ENCODE peak calls at places on chromosomes 3 and 15, in five cellular contexts. P is HepG2, E is HCT116, A is H1, W is GM12878. O is an unnamed sample.

GRCh38 chr3:128323206-128324081 is 143.2 kb downstream of the DNAJB8 start:
- DNase-seq in P (no peak), E (no peak), A (no peak), W (no peak), O (no peak)

GRCh38 chr15:67157779-67158366 is 92.5 kb downstream of the SMAD3 start:
- DNase-seq in P (no peak), E (no peak), A (no peak), W (no peak), O (no peak)

GRCh38 chr3:29453278-29453961 is 172.5 kb downstream of the RBMS3 start:
- DNase-seq in P (no peak), E (no peak), A (no peak), W (no peak), O (no peak)

GRCh38 chr3:117756580-117756979 is 1047.0 kb downstream of the TUSC7 start:
- DNase-seq in P (no peak), E (no peak), A (no peak), W (no peak), O (no peak)

GRCh38 chr15:71440479-71441071 is 325.3 kb downstream of the THSD4 start:
- DNase-seq in P (peak; percentile 27), E (peak; percentile 68), A (no peak), W (peak; percentile 23), O (peak; percentile 27)

GRCh38 chr15:54345301-54345700 is 367.1 kb downstream of the UNC13C start:
- DNase-seq in P (no peak), E (no peak), A (no peak), W (no peak), O (no peak)

GRCh38 chr3:64717872-64718613 is 30.2 kb upstream of the ADAMTS9 start:
- DNase-seq in P (no peak), E (no peak), A (no peak), W (no peak), O (peak; percentile 6)

GRCh38 chr3:11568503-11569155 is 75.1 kb downstream of the VGLL4 start:
- DNase-seq in P (no peak), E (peak; percentile 59), A (no peak), W (no peak), O (no peak)

GRCh38 chr3:14907043-14907966 is 40.1 kb upstream of the NR2C2 start:
- DNase-seq in P (no peak), E (no peak), A (no peak), W (no peak), O (no peak)

GRCh38 chr3:44987318-44987717 is 11.3 kb downstream of the EXOSC7 start:
- DNase-seq in P (no peak), E (no peak), A (no peak), W (no peak), O (no peak)

GRCh38 chr3:146189519-146190173 is 28.7 kb upstream of the PLOD2 start:
- DNase-seq in P (peak; percentile 49), E (peak; percentile 47), A (no peak), W (no peak), O (peak; percentile 41)

GRCh38 chr3:137926991-137927390 is 83.0 kb upstream of the CLDN18 start:
- DNase-seq in P (no peak), E (no peak), A (no peak), W (no peak), O (no peak)

GRCh38 chr3:128438488-128439072 is 28.1 kb downstream of the DNAJB8 start:
- DNase-seq in P (no peak), E (no peak), A (no peak), W (no peak), O (peak; percentile 34)

GRCh38 chr3:185992801-185993467 is 55.1 kb upstream of the TRA2B start:
- DNase-seq in P (no peak), E (no peak), A (no peak), W (no peak), O (no peak)

GRCh38 chr3:87495946-87496345 is 219.6 kb upstream of the POU1F1 start:
- DNase-seq in P (no peak), E (no peak), A (no peak), W (no peak), O (no peak)

GRCh38 chr3:191385101-191385500 is 54.8 kb upstream of the UTS2B start:
- DNase-seq in P (no peak), E (no peak), A (no peak), W (no peak), O (no peak)

DNA sequence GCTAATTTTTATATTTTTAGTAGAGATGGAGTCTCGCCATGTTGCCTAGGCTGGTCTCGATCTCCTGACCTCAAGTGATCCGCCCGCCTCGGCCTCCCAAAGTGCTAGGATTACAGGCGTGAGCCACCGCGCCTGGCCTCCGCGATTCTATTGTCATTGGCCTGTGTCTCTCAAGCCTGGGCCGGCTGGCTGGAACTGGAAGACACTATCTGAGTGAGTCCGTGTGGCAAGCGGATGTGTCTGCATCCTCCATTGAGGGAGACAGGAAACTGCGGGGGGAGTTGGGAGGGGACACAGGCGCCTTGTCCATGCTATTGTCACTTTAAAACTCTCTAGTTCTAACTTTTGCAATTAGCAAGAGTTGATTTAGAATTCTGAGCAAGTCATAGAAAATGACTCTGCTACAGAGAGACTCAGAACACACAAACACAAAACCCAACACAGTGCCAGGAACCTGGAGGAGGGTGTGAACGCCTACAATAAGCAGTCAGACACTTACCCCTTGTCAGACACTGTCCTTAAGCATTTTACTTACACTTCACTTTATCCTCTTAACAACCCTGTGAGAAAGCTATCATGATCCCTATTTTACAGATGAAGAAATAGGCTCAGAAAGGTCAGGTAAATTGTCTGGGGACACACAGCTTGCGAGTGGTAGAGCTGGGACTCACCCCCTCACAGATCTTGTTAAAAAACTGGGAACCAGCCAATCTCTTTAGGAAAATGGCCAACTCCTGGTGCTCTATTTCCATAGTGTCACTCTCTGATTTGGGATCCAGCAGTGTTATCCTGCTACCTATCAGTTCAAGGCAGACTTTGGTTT is 38.7 kb downstream of the ANP32A start:
- DNase-seq in P (no peak), E (no peak), A (no peak), W (no peak), O (no peak)
- TF ChIP-seq SRF in P (no peak), E (no peak), A (no peak), W (no peak), O (no peak)

GRCh38 chr3:160449660-160450598 is at the start of gene TRIM59:
- DNase-seq in P (peak; percentile 63), E (peak; percentile 94), A (peak; percentile 97), W (peak; percentile 96), O (peak; percentile 97)

GRCh38 chr3:160446522-160447056 is 3.0 kb downstream of the TRIM59 start:
- DNase-seq in P (no peak), E (no peak), A (no peak), W (no peak), O (no peak)

GRCh38 chr3:160448845-160449659 is 534 bp downstream of the TRIM59 start:
- DNase-seq in P (no peak), E (no peak), A (no peak), W (no peak), O (no peak)

GRCh38 chr3:160445854-160446253 is 3.7 kb downstream of the TRIM59 start:
- DNase-seq in P (no peak), E (no peak), A (no peak), W (no peak), O (no peak)

DNA sequence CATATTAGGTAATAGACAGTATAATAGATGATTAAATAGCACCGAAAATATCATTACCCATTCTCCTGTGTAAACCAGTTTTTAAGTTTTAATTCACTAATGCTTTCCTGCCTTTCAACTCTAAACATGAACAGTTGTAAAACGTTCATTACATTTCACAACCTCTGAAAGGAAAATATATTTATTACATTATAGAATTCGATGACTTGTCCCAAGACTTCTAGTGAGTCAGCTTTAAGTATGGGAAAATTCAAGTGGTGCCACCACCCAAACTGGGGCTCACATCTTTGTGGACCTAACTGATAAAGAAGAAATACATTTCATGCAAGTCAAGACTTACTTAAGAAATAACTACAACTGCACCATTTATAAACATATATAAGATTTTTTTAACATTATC is 2.0 kb downstream of the TRIM59 start:
- DNase-seq in P (no peak), E (no peak), A (no peak), W (no peak), O (no peak)
- TF ChIP-seq SRF in P (no peak), E (no peak), A (no peak), W (no peak), O (no peak)

GRCh38 chr15:100631831-100632230 is 29.4 kb downstream of the ASB7 start:
- DNase-seq in P (no peak), E (no peak), A (no peak), W (no peak), O (no peak)

GRCh38 chr15:100638177-100638730 is 35.9 kb downstream of the ASB7 start:
- DNase-seq in P (no peak), E (no peak), A (no peak), W (no peak), O (no peak)

GRCh38 chr15:100633763-100634075 is 31.3 kb downstream of the ASB7 start:
- DNase-seq in P (no peak), E (no peak), A (no peak), W (no peak), O (no peak)

GRCh38 chr15:100635406-100636071 is 33.1 kb downstream of the ASB7 start:
- DNase-seq in P (no peak), E (no peak), A (peak; percentile 15), W (no peak), O (no peak)
- TF ChIP-seq SRF in P (no peak), E (no peak), A (no peak), W (no peak), O (no peak)

GRCh38 chr15:74983725-74984231 is 11.6 kb upstream of the SCAMP5 start:
- DNase-seq in P (no peak), E (no peak), A (no peak), W (peak; percentile 27), O (no peak)
- TF ChIP-seq SRF in P (no peak), E (no peak), A (no peak), W (no peak), O (no peak)

GRCh38 chr15:38692789-38693062 is 128.1 kb upstream of the RASGRP1 start:
- DNase-seq in P (no peak), E (no peak), A (no peak), W (no peak), O (no peak)

GRCh38 chr15:38696790-38697495 is 132.3 kb upstream of the RASGRP1 start:
- DNase-seq in P (no peak), E (no peak), A (no peak), W (no peak), O (no peak)

GRCh38 chr15:38698215-38698614 is 133.6 kb upstream of the RASGRP1 start:
- DNase-seq in P (no peak), E (no peak), A (no peak), W (no peak), O (no peak)

GRCh38 chr15:38695249-38696119 is 130.9 kb upstream of the RASGRP1 start:
- DNase-seq in P (no peak), E (no peak), A (no peak), W (no peak), O (no peak)

DNA sequence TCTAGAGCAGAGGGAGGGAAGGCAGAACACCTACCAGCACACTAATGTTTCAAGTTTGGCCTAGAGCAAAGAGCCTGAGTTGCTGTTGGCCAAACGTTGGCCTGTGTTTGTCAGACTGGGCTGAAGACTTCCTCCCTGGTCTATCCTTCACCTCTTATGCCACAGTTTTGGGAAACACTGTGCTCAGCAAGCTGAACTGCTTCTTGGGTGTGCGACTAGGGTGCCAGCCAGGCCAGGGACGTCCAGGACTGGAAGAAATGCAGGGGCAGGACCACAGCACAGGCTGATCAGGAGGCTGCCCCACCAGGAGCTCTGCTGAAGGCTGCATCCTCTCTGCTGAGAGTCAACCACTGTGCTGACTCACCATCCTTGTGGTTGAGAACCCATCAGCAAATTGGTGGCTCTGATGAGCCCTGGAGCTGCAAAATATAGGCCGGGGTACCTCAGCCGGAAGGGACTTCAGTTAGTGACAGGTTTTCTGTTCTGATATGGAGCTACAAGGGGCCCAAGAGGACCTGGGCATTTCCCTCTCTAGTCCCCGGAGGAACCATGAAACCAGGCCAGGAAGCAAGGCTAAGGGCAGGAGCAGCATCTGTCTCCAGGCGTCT is 131.6 kb upstream of the RASGRP1 start:
- DNase-seq in P (no peak), E (no peak), A (no peak), W (no peak), O (peak; percentile 38)
- TF ChIP-seq SRF in P (no peak), E (no peak), A (no peak), W (no peak), O (no peak)

GRCh38 chr3:12921736-12922135 is 80.4 kb upstream of the RPL32 start:
- DNase-seq in P (no peak), E (no peak), A (no peak), W (no peak), O (no peak)
- TF ChIP-seq SRF in P (no peak), E (no peak), A (no peak), W (no peak), O (no peak)

O was measured in K562.